ENCODE peak calls at places on chromosome 1, in ten cellular contexts. V is colonic mucosa, M is fibroblast of lung, H is upper lobe of right lung, J is cardiac fibroblast, F is A549, A is tibial nerve, W is suprapubic skin, K is HFF-Myc, X is AG10803. O is an unnamed sample.
A peak's percentile ranks its signal among the peaks of the same experiment; 100 is the strongest.

GRCh38 chr1:245153081-245153644 is 1.6 kb upstream of the KIF26B start:
- DNase-seq in V (peak; percentile 64), M (peak; percentile 79), H (no peak), J (peak; percentile 85), F (peak; percentile 77), A (no peak), W (no peak), K (no peak), X (peak; percentile 76), O (peak; percentile 87)

GRCh38 chr1:8176279-8176678 is 141.6 kb upstream of the SLC45A1 start:
- DNase-seq in V (no peak), M (no peak), H (no peak), J (no peak), F (no peak), A (no peak), W (no peak), K (no peak), X (no peak), O (no peak)

GRCh38 chr1:70427976-70428375 is 16.9 kb downstream of the CTH start:
- DNase-seq in V (no peak), M (peak; percentile 18), H (no peak), J (no peak), F (no peak), A (no peak), W (no peak), K (no peak), X (peak; percentile 6), O (no peak)

GRCh38 chr1:167601442-167602380 is 28.3 kb upstream of the RCSD1 start:
- DNase-seq in V (peak; percentile 29), M (no peak), H (peak; percentile 80), J (peak; percentile 39), F (no peak), A (peak; percentile 22), W (peak; percentile 65), K (no peak), X (peak; percentile 13), O (peak; percentile 83)

GRCh38 chr1:210332233-210332632 is 3.5 kb downstream of the HHAT start:
- DNase-seq in V (no peak), M (no peak), H (no peak), J (no peak), F (no peak), A (no peak), W (no peak), K (no peak), X (no peak), O (no peak)

GRCh38 chr1:74343191-74343590 is 108.0 kb downstream of the TNNI3K start:
- DNase-seq in V (no peak), M (no peak), H (no peak), J (no peak), F (no peak), A (no peak), W (no peak), K (no peak), X (no peak), O (no peak)

GRCh38 chr1:39094685-39095084 is 68.5 kb downstream of the NDUFS5 start:
- DNase-seq in V (no peak), M (no peak), H (no peak), J (no peak), F (no peak), A (no peak), W (no peak), K (no peak), X (no peak), O (no peak)

GRCh38 chr1:10152709-10153284 is 57.6 kb upstream of the KIF1B start:
- DNase-seq in V (peak; percentile 66), M (peak; percentile 53), H (no peak), J (peak; percentile 70), F (peak; percentile 45), A (no peak), W (no peak), K (no peak), X (peak; percentile 41), O (peak; percentile 25)

GRCh38 chr1:156126043-156126700 is 11.7 kb downstream of the LMNA start:
- DNase-seq in V (peak; percentile 79), M (peak; percentile 98), H (peak; percentile 92), J (peak; percentile 99), F (peak; percentile 96), A (peak; percentile 78), W (peak; percentile 98), K (peak; percentile 93), X (peak; percentile 97), O (peak; percentile 89)

GRCh38 chr1:200314085-200314750 is 95.6 kb downstream of the ZNF281 start:
- DNase-seq in V (no peak), M (peak; percentile 59), H (no peak), J (peak; percentile 49), F (peak; percentile 88), A (no peak), W (no peak), K (no peak), X (peak; percentile 96), O (no peak)

GRCh38 chr1:167054946-167055630 is 35.1 kb downstream of the GPA33 start:
- DNase-seq in V (no peak), M (no peak), H (no peak), J (no peak), F (no peak), A (no peak), W (no peak), K (no peak), X (no peak), O (no peak)

GRCh38 chr1:155889566-155889965 is 21.6 kb downstream of the RIT1 start:
- DNase-seq in V (no peak), M (no peak), H (no peak), J (peak; percentile 41), F (no peak), A (no peak), W (no peak), K (no peak), X (no peak), O (peak; percentile 2)

DNA sequence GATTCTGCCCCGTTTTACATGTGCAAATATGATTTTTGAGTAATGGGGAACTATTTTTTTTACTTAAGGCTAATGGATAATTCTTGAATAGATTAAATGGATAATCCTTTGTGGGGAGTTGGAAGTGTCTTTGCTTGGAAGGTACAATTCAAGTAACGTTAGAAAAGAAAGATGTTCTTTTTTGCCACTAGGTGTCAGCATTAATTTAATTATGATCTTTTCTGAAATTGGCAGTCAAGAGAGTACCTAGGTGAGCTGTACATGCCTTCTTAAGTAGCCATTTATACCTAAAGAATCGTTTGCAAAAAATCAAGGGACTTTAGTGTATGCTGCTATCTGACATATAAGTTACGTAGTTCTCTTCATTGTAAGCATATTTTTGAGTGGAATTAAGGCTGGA is 2.2 kb downstream of the FBXO28 start:
- DNase-seq in V (no peak), M (peak; percentile 71), H (no peak), J (peak; percentile 71), F (peak; percentile 72), A (no peak), W (no peak), K (no peak), X (peak; percentile 58), O (no peak)
- H3K4me3 ChIP-seq in V (no peak overlapping the region), M (peak overlapping the region; percentile 95), H (no peak overlapping the region), J (no peak overlapping the region), F (no peak overlapping the region), A (no peak overlapping the region), W (no peak overlapping the region), K (peak overlapping the region; percentile 97), X (no peak overlapping the region), O (no peak overlapping the region)

DNA sequence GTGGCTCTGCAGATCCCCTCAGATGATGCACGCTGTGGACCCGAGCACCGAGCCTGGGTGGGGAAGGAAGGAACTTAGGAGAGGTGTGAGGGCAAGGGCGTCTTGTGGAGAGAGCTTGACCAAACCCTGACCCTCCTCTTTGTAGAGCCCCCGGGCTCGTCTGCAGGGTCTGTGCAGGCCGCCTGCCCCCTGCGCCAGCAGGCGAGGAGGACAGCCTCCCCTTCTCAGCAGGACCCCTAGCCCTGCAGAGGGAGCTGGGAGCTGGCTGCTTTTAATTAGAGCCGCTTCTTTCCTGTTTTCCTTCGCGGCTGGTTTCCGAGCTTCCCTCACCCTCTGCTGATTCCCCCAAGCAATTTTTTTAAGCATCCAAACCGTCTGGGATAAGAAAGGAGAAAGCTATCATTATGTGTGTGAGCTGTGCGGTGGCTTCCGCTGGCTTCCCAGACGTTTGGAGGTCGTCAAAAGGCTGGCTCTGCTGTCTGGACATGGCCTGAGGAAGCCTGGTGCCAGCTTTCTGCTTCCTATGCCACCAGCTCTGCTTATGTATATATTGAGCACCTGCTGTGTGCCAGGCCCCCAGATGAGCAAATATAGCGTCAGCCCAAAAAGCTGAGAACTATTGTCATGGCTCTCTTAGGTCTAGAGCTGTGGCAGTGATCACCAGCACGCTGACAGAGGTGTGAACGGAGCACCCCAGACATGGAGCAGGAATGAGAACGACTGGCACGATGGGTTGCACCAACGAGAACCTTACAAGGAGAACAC is 160.2 kb upstream of the IRF2BP2 start:
- DNase-seq in V (no peak), M (no peak), H (no peak), J (no peak), F (no peak), A (no peak), W (no peak), K (no peak), X (no peak), O (no peak)
- TF ChIP-seq CTCF in V (no peak), M (no peak), H (no peak), J (no peak), F (no peak), A (no peak), W (no peak), K (peak; percentile 6), X (no peak), O (no peak)

GRCh38 chr1:47593001-47593568 is 155.2 kb downstream of the FOXD2 start:
- DNase-seq in V (no peak), M (no peak), H (no peak), J (no peak), F (no peak), A (no peak), W (no peak), K (no peak), X (no peak), O (no peak)
- H3K4me3 ChIP-seq in V (no peak overlapping the region), M (no peak overlapping the region), H (no peak overlapping the region), J (no peak overlapping the region), F (no peak overlapping the region), A (peak overlapping the region; percentile 0), W (peak overlapping the region; percentile 23), K (no peak overlapping the region), X (no peak overlapping the region), O (no peak overlapping the region)

GRCh38 chr1:19643113-19643512 is 998 bp upstream of the NBL1 start:
- DNase-seq in V (peak; percentile 92), M (no peak), H (peak; percentile 66), J (no peak), F (peak; percentile 85), A (no peak), W (peak; percentile 74), K (no peak), X (peak; percentile 39), O (no peak)
- TF ChIP-seq CTCF in V (peak; percentile 41), M (no peak), H (no peak), J (peak; percentile 25), F (peak; percentile 23), A (no peak), W (no peak), K (peak; percentile 34), X (peak; percentile 16), O (no peak)

DNA sequence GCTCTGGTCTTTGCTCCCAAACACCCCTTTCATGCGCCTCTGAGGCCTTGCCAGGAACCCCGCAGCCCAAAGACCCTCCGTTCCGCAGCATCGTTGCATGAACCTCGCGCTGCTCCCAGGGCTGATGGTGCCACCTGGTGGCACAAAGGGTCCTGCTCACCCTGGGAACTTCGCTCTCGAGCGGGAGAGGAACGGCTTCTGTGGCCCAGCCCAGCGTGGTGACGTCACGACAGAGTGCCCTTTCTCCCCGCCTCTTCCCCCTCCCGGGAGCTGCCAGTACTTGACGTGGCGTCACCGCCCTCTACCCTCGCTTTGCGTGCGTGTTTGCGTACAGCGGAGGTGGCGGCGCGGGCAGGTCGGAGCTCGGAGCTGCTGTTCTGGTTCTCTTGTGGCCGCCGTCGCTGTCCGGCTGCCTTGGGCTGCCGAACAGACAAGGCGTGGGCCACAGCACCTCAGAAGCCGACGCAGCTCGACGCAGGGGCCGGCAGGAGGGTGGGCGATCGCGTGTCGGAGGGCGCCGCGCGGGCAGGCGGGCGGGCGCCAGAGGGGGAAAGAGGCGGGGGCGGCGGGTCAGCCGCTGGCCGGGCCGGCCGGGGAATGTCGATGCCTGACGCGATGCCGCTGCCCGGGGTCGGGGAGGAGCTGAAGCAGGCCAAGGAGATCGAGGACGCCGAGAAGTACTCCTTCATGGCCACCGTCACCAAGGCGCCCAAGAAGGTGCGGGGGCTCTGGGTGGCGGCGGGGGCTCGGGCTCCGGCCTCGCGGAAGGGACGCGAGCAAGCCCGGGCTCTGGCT is at the start of gene AHCYL1:
- DNase-seq in V (peak; percentile 99), M (peak; percentile 98), H (peak; percentile 100), J (peak; percentile 99), F (peak; percentile 97), A (peak; percentile 99), W (peak; percentile 100), K (peak; percentile 96), X (peak; percentile 98), O (peak; percentile 100)
- H3K4me3 ChIP-seq in V (peak within 1 kb of the TSS; percentile 85), M (peak within 1 kb of the TSS; percentile 89), H (peak within 1 kb of the TSS; percentile 83), J (peak within 1 kb of the TSS; percentile 77), F (peak within 1 kb of the TSS; percentile 89), A (peak within 1 kb of the TSS; percentile 74), W (peak within 1 kb of the TSS; percentile 91), K (peak within 1 kb of the TSS; percentile 84), X (peak within 1 kb of the TSS; percentile 90), O (peak within 1 kb of the TSS; percentile 79)

O was measured in lower leg skin.